ENCODE peak calls at places on chromosomes 12 and 14, in eight cellular contexts. X is amygdala, Z is OCI-LY7, R is NCI-H1417, C is hypothalamus, K is GM20000, H is coronary artery, U is Daoy. M is an unnamed sample.

GRCh38 chr12:1590083-1590979 is 4.0 kb downstream of the FBXL14 start:
- DNase-seq in H (no peak), X (no peak), C (peak), K (no peak), R (no peak), U (peak), Z (no peak), M (peak)

GRCh38 chr12:120408771-120409170 is 29.1 kb upstream of the COX6A1 start:
- DNase-seq in X (no peak), H (no peak), Z (no peak), U (no peak), K (no peak), R (no peak), C (no peak), M (no peak)

GRCh38 chr14:88986146-88986841 is 161.8 kb downstream of the TTC8 start:
- DNase-seq in X (no peak), H (no peak), C (no peak), K (no peak), U (peak), Z (no peak), R (no peak), M (no peak)

GRCh38 chr12:32698285-32698684 is 19.2 kb downstream of the DNM1L start:
- DNase-seq in Z (peak), H (no peak), C (no peak), U (no peak), K (no peak), R (no peak), X (no peak), M (no peak)

GRCh38 chr14:79783061-79783460 is 428.2 kb downstream of the DIO2 start:
- DNase-seq in C (no peak), K (no peak), R (no peak), H (no peak), U (no peak), X (no peak), Z (no peak), M (no peak)

GRCh38 chr14:96634481-96634880 is 132.3 kb downstream of the PAPOLA start:
- DNase-seq in K (no peak), Z (no peak), C (no peak), X (no peak), R (no peak), U (no peak), H (peak), M (no peak)

GRCh38 chr12:127260531-127260930 is 1006.4 kb upstream of the TMEM132C start:
- DNase-seq in C (no peak), U (peak), X (no peak), Z (no peak), R (no peak), H (no peak), K (no peak), M (no peak)

GRCh38 chr12:108801736-108802665 is 55.4 kb downstream of the SSH1 start:
- DNase-seq in Z (no peak), K (no peak), R (peak), C (peak), U (peak), X (no peak), H (no peak), M (no peak)

GRCh38 chr14:52043690-52044089 is 25.2 kb downstream of the NID2 start:
- DNase-seq in H (no peak), K (peak), C (no peak), Z (peak), X (no peak), R (no peak), U (peak), M (no peak)